ENCODE peak calls at places on chromosomes 12 and 14, in seven cellular contexts. P, S, Z, R, F, V and C are unnamed samples.

GRCh38 chr12:1162083-1162760 is 171.2 kb downstream of the ERC1 start:
- DNase-seq in V (no peak), R (no peak), Z (no peak), P (no peak), F (no peak), S (no peak), C (no peak)

GRCh38 chr14:75147423-75148071 is 20.7 kb upstream of the NEK9 start:
- DNase-seq in P (no peak), F (peak), Z (no peak), R (peak), V (peak), S (peak), C (no peak)

GRCh38 chr12:25377475-25378179 is 126.9 kb upstream of the KRAS start:
- DNase-seq in R (no peak), F (no peak), V (peak), Z (peak), S (peak), P (no peak), C (no peak)

GRCh38 chr14:29220077-29220476 is 453.5 kb downstream of the FOXG1 start:
- DNase-seq in F (no peak), R (no peak), Z (no peak), S (no peak), P (no peak), V (no peak), C (no peak)

GRCh38 chr14:30210630-30211029 is 283.0 kb upstream of the PRKD1 start:
- DNase-seq in R (no peak), V (peak), F (no peak), P (no peak), Z (peak), S (no peak), C (no peak)

GRCh38 chr14:102554835-102555819 is 37.3 kb upstream of the RCOR1 start:
- DNase-seq in P (peak), F (peak), V (peak), R (peak), S (peak), Z (no peak), C (peak)

GRCh38 chr14:60188115-60188514 is 22.9 kb upstream of the DHRS7 start:
- DNase-seq in Z (peak), R (no peak), F (no peak), S (no peak), V (peak), P (no peak), C (no peak)

GRCh38 chr12:15208871-15209656 is 12.2 kb downstream of the RERG start:
- DNase-seq in F (no peak), S (no peak), V (peak), R (no peak), Z (no peak), P (no peak), C (no peak)

GRCh38 chr12:109731806-109732205 is 18.2 kb downstream of the FAM222A start:
- DNase-seq in P (no peak), R (no peak), S (no peak), V (no peak), Z (no peak), F (peak), C (no peak)

GRCh38 chr12:41211466-41211865 is 23.3 kb downstream of the PDZRN4 start:
- DNase-seq in R (no peak), P (no peak), V (no peak), Z (no peak), F (no peak), S (no peak), C (no peak)

GRCh38 chr14:104865069-104865630 is at the start of gene CEP170B:
- DNase-seq in P (peak), S (peak), F (peak), Z (peak), V (peak), R (peak), C (peak)

GRCh38 chr14:54000341-54000811 is 43.8 kb upstream of the BMP4 start:
- DNase-seq in F (no peak), P (no peak), Z (no peak), V (no peak), S (peak), R (no peak), C (no peak)

GRCh38 chr12:116502141-116502725 is 56.9 kb upstream of the MAP1LC3B2 start:
- DNase-seq in Z (no peak), S (no peak), F (no peak), R (no peak), P (no peak), V (no peak), C (no peak)

GRCh38 chr12:132632521-132633228 is 14.1 kb downstream of the P2RX2 start:
- DNase-seq in Z (no peak), V (no peak), R (no peak), P (no peak), S (no peak), F (no peak), C (no peak)

GRCh38 chr12:119788783-119789182 is 88.3 kb downstream of the CIT start:
- DNase-seq in F (no peak), P (no peak), S (peak), Z (no peak), R (no peak), V (peak), C (no peak)

GRCh38 chr12:90984114-90984513 is 20.7 kb downstream of the EPYC start:
- DNase-seq in R (peak), Z (no peak), P (no peak), S (no peak), F (no peak), V (no peak), C (no peak)

GRCh38 chr14:27392153-27392552 is 794.3 kb upstream of the NOVA1 start:
- DNase-seq in Z (peak), R (no peak), S (no peak), V (peak), F (no peak), P (no peak), C (no peak)

GRCh38 chr12:47812797-47813490 is 6.8 kb downstream of the HDAC7 start:
- DNase-seq in V (peak), R (peak), Z (peak), S (peak), P (peak), F (peak), C (peak)

GRCh38 chr12:58888131-58888783 is 32.0 kb downstream of the LRIG3 start:
- DNase-seq in Z (no peak), V (peak), R (no peak), S (peak), F (peak), P (no peak), C (no peak)

GRCh38 chr12:118874698-118875548 is 106.4 kb upstream of the SRRM4 start:
- DNase-seq in R (peak), F (no peak), V (no peak), P (no peak), Z (peak), S (no peak), C (no peak)

GRCh38 chr14:24943024-24943423 is 106.9 kb downstream of the STXBP6 start:
- DNase-seq in R (peak), S (no peak), F (no peak), Z (no peak), V (peak), P (no peak), C (no peak)

GRCh38 chr14:35001624-35002023 is 18.8 kb downstream of the SRP54 start:
- DNase-seq in R (no peak), P (no peak), F (no peak), V (no peak), Z (no peak), S (no peak), C (no peak)

GRCh38 chr14:64722842-64723447 is 18.7 kb downstream of the PLEKHG3 start:
- DNase-seq in F (no peak), R (no peak), Z (no peak), S (no peak), P (no peak), V (no peak), C (no peak)

GRCh38 chr14:71117839-71118743 is 210.8 kb downstream of the PCNX1 start:
- DNase-seq in F (no peak), S (peak), P (no peak), Z (peak), V (peak), R (peak), C (no peak)

GRCh38 chr12:95622879-95623278 is 71.6 kb upstream of the USP44 start:
- DNase-seq in S (no peak), Z (peak), P (no peak), R (no peak), F (no peak), V (no peak), C (no peak)

GRCh38 chr12:46374286-46374685 is 1.7 kb upstream of the SLC38A2 start:
- DNase-seq in R (no peak), P (no peak), Z (no peak), V (no peak), S (peak), F (no peak), C (no peak)

GRCh38 chr14:68270342-68270741 is 450.8 kb downstream of the RAD51B start:
- DNase-seq in F (no peak), V (peak), R (no peak), S (peak), Z (no peak), P (no peak), C (no peak)

GRCh38 chr12:802242-802995 is 50.0 kb downstream of the WNK1 start:
- DNase-seq in Z (no peak), V (peak), R (no peak), F (no peak), P (no peak), S (no peak), C (no peak)

GRCh38 chr14:74457511-74457910 is 31.5 kb upstream of the SYNDIG1L start:
- DNase-seq in P (no peak), F (no peak), R (no peak), V (no peak), S (no peak), Z (no peak), C (no peak)

GRCh38 chr12:43453761-43454160 is 98.2 kb downstream of the ADAMTS20 start:
- DNase-seq in S (peak), P (no peak), Z (no peak), F (no peak), V (no peak), R (no peak), C (no peak)

GRCh38 chr12:127393896-127394295 is 873.1 kb upstream of the TMEM132C start:
- DNase-seq in S (no peak), Z (peak), R (no peak), V (peak), F (no peak), P (no peak), C (no peak)

GRCh38 chr12:127582074-127582473 is 684.9 kb upstream of the TMEM132C start:
- DNase-seq in F (no peak), V (no peak), R (no peak), Z (no peak), P (no peak), S (no peak), C (no peak)

GRCh38 chr14:70773182-70773862 is 36.0 kb downstream of the MAP3K9 start:
- DNase-seq in R (no peak), V (no peak), P (no peak), S (no peak), Z (no peak), F (no peak), C (no peak)

GRCh38 chr14:59150990-59151389 is 37.5 kb upstream of the DAAM1 start:
- DNase-seq in P (peak), V (no peak), Z (no peak), S (no peak), R (no peak), F (no peak), C (peak)

GRCh38 chr14:39422243-39422642 is 10.0 kb downstream of the FBXO33 start:
- DNase-seq in S (no peak), R (no peak), Z (no peak), P (no peak), V (no peak), F (no peak), C (no peak)

GRCh38 chr14:39419272-39419671 is 13.0 kb downstream of the FBXO33 start:
- DNase-seq in V (no peak), S (no peak), P (no peak), Z (no peak), F (no peak), R (no peak), C (no peak)

GRCh38 chr14:39416072-39416471 is 16.2 kb downstream of the FBXO33 start:
- DNase-seq in F (no peak), R (no peak), P (no peak), V (no peak), S (no peak), Z (no peak), C (no peak)

DNA sequence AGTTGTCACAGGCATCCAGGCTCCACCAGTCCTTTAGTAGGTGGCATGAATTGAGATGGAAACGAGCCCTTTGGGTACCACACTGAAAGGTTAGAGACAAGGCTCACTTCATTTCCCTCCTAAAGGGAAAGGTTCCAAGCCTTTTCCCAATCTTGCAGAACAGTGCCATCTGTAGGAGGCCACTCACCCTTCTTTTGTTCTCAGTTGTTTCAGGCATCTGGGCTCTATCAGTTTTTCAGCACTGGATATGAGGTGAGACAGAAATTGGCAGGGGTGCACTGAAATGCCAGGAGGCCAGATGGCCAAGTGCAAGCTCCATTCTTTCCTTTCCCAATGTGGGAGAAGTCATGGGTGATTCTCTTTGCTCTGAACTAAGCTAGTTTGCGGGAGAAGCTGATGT is 15.2 kb downstream of the FBXO33 start:
- DNase-seq in P (no peak), V (no peak), R (peak), Z (peak), F (no peak), S (peak), C (no peak)
- TF ChIP-seq CTCF in P (no peak), V (no peak), R (peak), Z (peak), F (no peak), S (peak), C (no peak)

DNA sequence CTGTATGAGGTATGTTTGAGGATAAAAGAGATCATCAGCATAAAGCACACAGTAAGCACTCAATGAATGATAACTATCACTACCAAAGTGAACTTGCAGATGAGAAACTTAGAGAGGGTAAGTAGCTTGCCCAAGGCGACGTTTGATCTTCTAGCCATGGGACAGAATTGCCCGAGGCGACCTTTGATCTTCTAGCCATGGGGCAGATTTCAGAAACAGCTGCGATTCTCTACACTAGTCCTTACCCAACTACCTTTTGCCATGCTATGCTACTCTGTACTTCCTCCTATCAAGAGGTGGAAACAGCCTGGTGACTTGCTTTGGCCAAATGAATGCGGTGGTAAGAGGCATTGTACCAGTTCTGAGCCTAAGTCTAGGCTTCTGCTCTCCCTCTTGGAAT is 23.7 kb upstream of the NT5DC3 start:
- DNase-seq in P (no peak), Z (no peak), S (no peak), V (no peak), F (no peak), R (no peak), C (no peak)
- TF ChIP-seq CTCF in P (no peak), Z (no peak), S (no peak), V (no peak), F (no peak), R (no peak), C (no peak)

GRCh38 chr12:20716037-20716436 is 20.9 kb downstream of the SLCO1C1 start:
- DNase-seq in R (peak), P (no peak), V (no peak), Z (peak), F (no peak), S (no peak), C (no peak)
- TF ChIP-seq CTCF in R (peak), P (no peak), V (no peak), Z (peak), F (no peak), S (no peak), C (no peak)

DNA sequence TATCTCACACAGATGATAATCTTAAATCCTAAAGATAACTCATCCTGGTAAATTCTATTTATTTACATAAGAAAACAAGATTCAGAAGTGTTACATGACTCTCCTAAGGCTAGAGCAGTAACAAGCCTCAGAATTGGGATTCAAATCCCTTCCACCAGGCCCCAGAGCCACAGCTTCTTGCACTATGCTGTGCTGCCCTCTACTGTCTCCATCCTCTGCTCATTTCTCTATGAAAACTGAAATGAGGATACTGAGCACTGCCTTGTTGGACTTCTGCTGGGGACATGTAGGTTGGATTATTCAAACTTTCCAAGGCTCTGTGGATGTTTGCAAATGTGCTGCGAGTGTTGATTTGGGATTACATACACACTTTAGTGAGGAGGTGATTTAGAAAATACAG is 23.5 kb upstream of the C12orf50 start:
- DNase-seq in S (peak), R (peak), V (peak), F (peak), P (no peak), Z (peak), C (no peak)
- TF ChIP-seq CTCF in S (peak), R (peak), V (peak), F (peak), P (peak), Z (peak), C (peak)

DNA sequence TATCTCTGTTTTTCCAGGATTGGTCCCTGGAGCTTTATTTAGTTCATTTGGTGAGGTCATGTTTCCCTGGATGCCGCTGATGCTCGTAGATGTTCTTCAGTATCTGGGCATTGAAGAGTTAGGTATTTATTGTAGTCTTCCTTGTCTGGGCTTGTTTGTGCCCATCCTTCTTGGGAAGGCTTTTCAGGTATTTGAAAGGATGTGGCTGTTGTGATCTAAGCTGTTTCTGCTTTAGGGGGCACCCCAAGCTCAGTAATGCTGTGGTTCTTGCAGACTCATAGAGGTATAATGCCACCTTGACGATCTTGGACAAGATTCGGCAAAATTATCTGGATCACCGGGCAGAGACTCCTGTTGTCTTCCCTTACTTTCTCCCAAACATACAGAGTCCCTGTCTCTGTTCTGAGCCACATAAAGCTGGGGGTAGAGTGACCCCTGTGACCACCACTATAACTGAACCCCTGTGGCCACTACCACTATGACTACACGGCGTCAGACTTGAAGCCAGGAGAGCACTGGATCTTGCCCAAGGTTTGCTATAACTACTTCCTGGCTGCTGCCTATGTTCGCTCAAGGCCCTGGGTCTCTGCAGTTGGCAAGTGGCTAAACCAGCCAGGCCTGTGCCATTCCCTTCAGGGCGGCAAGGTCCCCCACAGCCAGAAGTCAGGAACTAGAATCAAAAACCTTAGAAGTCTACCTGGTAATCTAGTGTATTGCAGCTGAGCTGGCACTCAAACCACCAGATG is 40.9 kb downstream of the FGD4 start:
- DNase-seq in P (no peak), S (no peak), V (no peak), R (no peak), Z (no peak), F (no peak), C (no peak)
- TF ChIP-seq CTCF in P (no peak), S (no peak), V (no peak), R (no peak), Z (no peak), F (no peak), C (no peak)

GRCh38 chr12:57229041-57229633 is 374 bp upstream of the SHMT2 start:
- DNase-seq in Z (no peak), P (no peak), F (no peak), S (peak), R (no peak), V (no peak), C (no peak)
- TF ChIP-seq CTCF in Z (no peak), P (no peak), F (no peak), S (peak), R (no peak), V (no peak), C (no peak)

GRCh38 chr12:49489720-49490119 is 49.1 kb upstream of the KCNH3 start:
- DNase-seq in R (peak), V (peak), Z (peak), S (peak), F (no peak), P (no peak), C (no peak)
- TF ChIP-seq CTCF in R (no peak), V (no peak), Z (peak), S (no peak), F (no peak), P (no peak), C (no peak)